ENCODE peak calls at places on chromosomes 11 and 22, in seven cellular contexts. One of them, this sample, is unnamed.

GRCh38 chr22:49502126-49502826 is 325.4 kb downstream of the BRD1 start:
- DNase-seq in NCI-H1436: no peak
- DNase-seq in cardiac fibroblast: no peak
- DNase-seq in stimulated activated CD8-positive, alpha-beta memory T cell treated with anti-CD3 and anti-CD28 coated beads, Interleukin-15, amount 100 ng/mL, for 1 hour: no peak
- DNase-seq in central memory CD4-positive, alpha-beta T cell: peak; percentile 35
- DNase-seq in bronchial epithelial cell: no peak
- DNase-seq in gastrocnemius medialis: no peak
- DNase-seq in this sample: no peak

GRCh38 chr11:115698243-115698642 is 194.0 kb upstream of the CADM1 start:
- DNase-seq in cardiac fibroblast: no peak
- DNase-seq in central memory CD4-positive, alpha-beta T cell: no peak
- DNase-seq in gastrocnemius medialis: no peak
- DNase-seq in bronchial epithelial cell: no peak
- DNase-seq in NCI-H1436: no peak
- DNase-seq in stimulated activated CD8-positive, alpha-beta memory T cell treated with anti-CD3 and anti-CD28 coated beads, Interleukin-15, amount 100 ng/mL, for 1 hour: no peak
- DNase-seq in this sample: no peak

GRCh38 chr11:79314906-79315689 is 125.7 kb downstream of the TENM4 start:
- DNase-seq in stimulated activated CD8-positive, alpha-beta memory T cell treated with anti-CD3 and anti-CD28 coated beads, Interleukin-15, amount 100 ng/mL, for 1 hour: no peak
- DNase-seq in bronchial epithelial cell: peak; percentile 18
- DNase-seq in NCI-H1436: no peak
- DNase-seq in central memory CD4-positive, alpha-beta T cell: no peak
- DNase-seq in cardiac fibroblast: peak; percentile 5
- DNase-seq in gastrocnemius medialis: no peak
- DNase-seq in this sample: no peak

GRCh38 chr11:10906521-10906920 is 48.7 kb upstream of the ZBED5 start:
- DNase-seq in bronchial epithelial cell: no peak
- DNase-seq in stimulated activated CD8-positive, alpha-beta memory T cell treated with anti-CD3 and anti-CD28 coated beads, Interleukin-15, amount 100 ng/mL, for 1 hour: no peak
- DNase-seq in NCI-H1436: no peak
- DNase-seq in cardiac fibroblast: peak; percentile 61
- DNase-seq in gastrocnemius medialis: no peak
- DNase-seq in central memory CD4-positive, alpha-beta T cell: no peak
- DNase-seq in this sample: no peak

GRCh38 chr11:47765086-47765485 is 2.1 kb downstream of the FNBP4 start:
- DNase-seq in cardiac fibroblast: no peak
- DNase-seq in stimulated activated CD8-positive, alpha-beta memory T cell treated with anti-CD3 and anti-CD28 coated beads, Interleukin-15, amount 100 ng/mL, for 1 hour: no peak
- DNase-seq in bronchial epithelial cell: no peak
- DNase-seq in gastrocnemius medialis: no peak
- DNase-seq in central memory CD4-positive, alpha-beta T cell: no peak
- DNase-seq in NCI-H1436: no peak
- DNase-seq in this sample: no peak

GRCh38 chr11:97814325-97814959 is 1206.3 kb upstream of the CNTN5 start:
- DNase-seq in central memory CD4-positive, alpha-beta T cell: no peak
- DNase-seq in stimulated activated CD8-positive, alpha-beta memory T cell treated with anti-CD3 and anti-CD28 coated beads, Interleukin-15, amount 100 ng/mL, for 1 hour: no peak
- DNase-seq in cardiac fibroblast: peak; percentile 34
- DNase-seq in bronchial epithelial cell: peak; percentile 30
- DNase-seq in NCI-H1436: no peak
- DNase-seq in gastrocnemius medialis: no peak
- DNase-seq in this sample: no peak

GRCh38 chr22:43002198-43002577 is 12.8 kb downstream of the PACSIN2 start:
- DNase-seq in NCI-H1436: no peak
- DNase-seq in gastrocnemius medialis: no peak
- DNase-seq in central memory CD4-positive, alpha-beta T cell: no peak
- DNase-seq in cardiac fibroblast: peak; percentile 73
- DNase-seq in bronchial epithelial cell: peak; percentile 93
- DNase-seq in stimulated activated CD8-positive, alpha-beta memory T cell treated with anti-CD3 and anti-CD28 coated beads, Interleukin-15, amount 100 ng/mL, for 1 hour: no peak
- DNase-seq in this sample: no peak

GRCh38 chr11:126465573-126466287 is 110.2 kb downstream of the ST3GAL4 start:
- DNase-seq in NCI-H1436: peak; percentile 77
- DNase-seq in central memory CD4-positive, alpha-beta T cell: peak; percentile 2
- DNase-seq in bronchial epithelial cell: no peak
- DNase-seq in cardiac fibroblast: no peak
- DNase-seq in stimulated activated CD8-positive, alpha-beta memory T cell treated with anti-CD3 and anti-CD28 coated beads, Interleukin-15, amount 100 ng/mL, for 1 hour: no peak
- DNase-seq in gastrocnemius medialis: no peak
- DNase-seq in this sample: no peak

GRCh38 chr11:71192629-71193028 is 59.7 kb downstream of the SHANK2 start:
- DNase-seq in cardiac fibroblast: no peak
- DNase-seq in central memory CD4-positive, alpha-beta T cell: no peak
- DNase-seq in NCI-H1436: no peak
- DNase-seq in bronchial epithelial cell: no peak
- DNase-seq in stimulated activated CD8-positive, alpha-beta memory T cell treated with anti-CD3 and anti-CD28 coated beads, Interleukin-15, amount 100 ng/mL, for 1 hour: no peak
- DNase-seq in gastrocnemius medialis: no peak
- DNase-seq in this sample: no peak

GRCh38 chr11:69471329-69472052 is 10.0 kb upstream of the LINC01488 start:
- DNase-seq in gastrocnemius medialis: no peak
- DNase-seq in NCI-H1436: no peak
- DNase-seq in stimulated activated CD8-positive, alpha-beta memory T cell treated with anti-CD3 and anti-CD28 coated beads, Interleukin-15, amount 100 ng/mL, for 1 hour: no peak
- DNase-seq in cardiac fibroblast: peak; percentile 41
- DNase-seq in central memory CD4-positive, alpha-beta T cell: no peak
- DNase-seq in bronchial epithelial cell: no peak
- DNase-seq in this sample: no peak

GRCh38 chr22:46062232-46062615 is 85.3 kb upstream of the WNT7B start:
- DNase-seq in bronchial epithelial cell: no peak
- DNase-seq in NCI-H1436: no peak
- DNase-seq in stimulated activated CD8-positive, alpha-beta memory T cell treated with anti-CD3 and anti-CD28 coated beads, Interleukin-15, amount 100 ng/mL, for 1 hour: no peak
- DNase-seq in central memory CD4-positive, alpha-beta T cell: no peak
- DNase-seq in gastrocnemius medialis: peak; percentile 5
- DNase-seq in cardiac fibroblast: no peak
- DNase-seq in this sample: no peak

GRCh38 chr22:30860176-30861105 is 108.1 kb downstream of the MORC2 start:
- DNase-seq in NCI-H1436: no peak
- DNase-seq in stimulated activated CD8-positive, alpha-beta memory T cell treated with anti-CD3 and anti-CD28 coated beads, Interleukin-15, amount 100 ng/mL, for 1 hour: no peak
- DNase-seq in gastrocnemius medialis: no peak
- DNase-seq in central memory CD4-positive, alpha-beta T cell: no peak
- DNase-seq in bronchial epithelial cell: no peak
- DNase-seq in cardiac fibroblast: no peak
- DNase-seq in this sample: no peak

GRCh38 chr22:28780296-28780695 is 7.8 kb downstream of the CCDC117 start:
- DNase-seq in cardiac fibroblast: no peak
- DNase-seq in gastrocnemius medialis: no peak
- DNase-seq in central memory CD4-positive, alpha-beta T cell: no peak
- DNase-seq in stimulated activated CD8-positive, alpha-beta memory T cell treated with anti-CD3 and anti-CD28 coated beads, Interleukin-15, amount 100 ng/mL, for 1 hour: no peak
- DNase-seq in bronchial epithelial cell: no peak
- DNase-seq in NCI-H1436: no peak
- DNase-seq in this sample: no peak

GRCh38 chr11:30257058-30257457 is 26.2 kb downstream of the FSHB start:
- DNase-seq in NCI-H1436: no peak
- DNase-seq in cardiac fibroblast: no peak
- DNase-seq in bronchial epithelial cell: no peak
- DNase-seq in stimulated activated CD8-positive, alpha-beta memory T cell treated with anti-CD3 and anti-CD28 coated beads, Interleukin-15, amount 100 ng/mL, for 1 hour: no peak
- DNase-seq in central memory CD4-positive, alpha-beta T cell: no peak
- DNase-seq in gastrocnemius medialis: no peak
- DNase-seq in this sample: no peak

GRCh38 chr22:31538815-31539214 is 42.5 kb downstream of the SFI1 start:
- DNase-seq in cardiac fibroblast: no peak
- DNase-seq in central memory CD4-positive, alpha-beta T cell: no peak
- DNase-seq in gastrocnemius medialis: no peak
- DNase-seq in stimulated activated CD8-positive, alpha-beta memory T cell treated with anti-CD3 and anti-CD28 coated beads, Interleukin-15, amount 100 ng/mL, for 1 hour: no peak
- DNase-seq in NCI-H1436: no peak
- DNase-seq in bronchial epithelial cell: no peak
- DNase-seq in this sample: no peak

GRCh38 chr11:118353084-118353710 is 6.2 kb upstream of the UBE4A start:
- DNase-seq in NCI-H1436: peak; percentile 18
- DNase-seq in stimulated activated CD8-positive, alpha-beta memory T cell treated with anti-CD3 and anti-CD28 coated beads, Interleukin-15, amount 100 ng/mL, for 1 hour: no peak
- DNase-seq in cardiac fibroblast: peak; percentile 40
- DNase-seq in gastrocnemius medialis: no peak
- DNase-seq in bronchial epithelial cell: peak; percentile 29
- DNase-seq in central memory CD4-positive, alpha-beta T cell: peak; percentile 58
- DNase-seq in this sample: no peak

GRCh38 chr22:26986051-26986881 is 328.9 kb downstream of the MIAT start:
- DNase-seq in NCI-H1436: no peak
- DNase-seq in bronchial epithelial cell: no peak
- DNase-seq in cardiac fibroblast: no peak
- DNase-seq in stimulated activated CD8-positive, alpha-beta memory T cell treated with anti-CD3 and anti-CD28 coated beads, Interleukin-15, amount 100 ng/mL, for 1 hour: no peak
- DNase-seq in gastrocnemius medialis: no peak
- DNase-seq in central memory CD4-positive, alpha-beta T cell: no peak
- DNase-seq in this sample: peak; percentile 31

GRCh38 chr11:78926633-78927347 is 352.1 kb upstream of the NARS2 start:
- DNase-seq in stimulated activated CD8-positive, alpha-beta memory T cell treated with anti-CD3 and anti-CD28 coated beads, Interleukin-15, amount 100 ng/mL, for 1 hour: no peak
- DNase-seq in NCI-H1436: no peak
- DNase-seq in bronchial epithelial cell: no peak
- DNase-seq in gastrocnemius medialis: no peak
- DNase-seq in central memory CD4-positive, alpha-beta T cell: no peak
- DNase-seq in cardiac fibroblast: no peak
- DNase-seq in this sample: no peak